ENCODE peak calls at places on chromosomes 6 and 20, in seven cellular contexts. N is PC-9, C is A549, O is kidney, P is MM.1S, B is fibroblast of pulmonary artery, M is sigmoid colon. H is an unnamed sample.

GRCh38 chr6:37536462-37537225 is 37.0 kb upstream of the CCDC167 start:
- DNase-seq in C (no peak), B (no peak), O (no peak), M (no peak), N (no peak), P (no peak), H (no peak)

GRCh38 chr20:50528804-50529351 is 18.7 kb downstream of the PTPN1 start:
- DNase-seq in M (no peak), P (no peak), C (no peak), B (peak), N (no peak), O (no peak), H (no peak)

GRCh38 chr20:54566224-54566750 is 90.9 kb downstream of the DOK5 start:
- DNase-seq in B (no peak), P (no peak), N (no peak), M (no peak), C (no peak), O (no peak), H (no peak)

GRCh38 chr6:147675281-147675680 is 166.8 kb downstream of the SAMD5 start:
- DNase-seq in M (no peak), B (peak), O (no peak), P (no peak), N (no peak), C (no peak), H (no peak)

GRCh38 chr6:170097505-170098427 is 193.1 kb downstream of the DLL1 start:
- DNase-seq in N (no peak), B (no peak), O (peak), C (no peak), M (peak), P (no peak), H (no peak)

GRCh38 chr6:113610377-113610988 is 246.7 kb upstream of the MARCKS start:
- DNase-seq in C (no peak), N (no peak), M (no peak), P (no peak), B (no peak), O (no peak), H (no peak)

GRCh38 chr6:68333444-68333843 is 301.6 kb upstream of the ADGRB3 start:
- DNase-seq in P (no peak), O (no peak), C (no peak), N (no peak), B (no peak), M (no peak), H (no peak)

GRCh38 chr20:51220293-51220706 is 197.4 kb upstream of the KCNG1 start:
- DNase-seq in M (no peak), C (peak), B (peak), P (no peak), O (no peak), N (peak), H (no peak)

GRCh38 chr6:145272246-145272645 is 463.1 kb downstream of the EPM2A start:
- DNase-seq in O (no peak), N (no peak), P (no peak), B (no peak), C (no peak), M (no peak), H (no peak)

GRCh38 chr6:14265049-14266021 is 147.8 kb downstream of the CD83 start:
- DNase-seq in B (no peak), O (no peak), P (no peak), M (no peak), C (no peak), N (no peak), H (no peak)
- TF ChIP-seq CTCF in B (no peak), O (no peak), P (no peak), M (no peak), C (no peak), N (no peak), H (no peak)

GRCh38 chr20:11008444-11008843 is 334.6 kb upstream of the JAG1 start:
- DNase-seq in M (no peak), N (no peak), C (no peak), P (no peak), O (no peak), B (no peak), H (no peak)

GRCh38 chr20:11001767-11002540 is 328.2 kb upstream of the JAG1 start:
- DNase-seq in O (peak), B (peak), P (no peak), C (peak), N (peak), M (no peak), H (no peak)

GRCh38 chr20:10998476-10998875 is 324.7 kb upstream of the JAG1 start:
- DNase-seq in B (no peak), O (no peak), N (no peak), C (no peak), P (no peak), M (no peak), H (no peak)

GRCh38 chr20:11000416-11000815 is 326.6 kb upstream of the JAG1 start:
- DNase-seq in B (no peak), P (no peak), C (no peak), M (no peak), N (no peak), O (no peak), H (no peak)

DNA sequence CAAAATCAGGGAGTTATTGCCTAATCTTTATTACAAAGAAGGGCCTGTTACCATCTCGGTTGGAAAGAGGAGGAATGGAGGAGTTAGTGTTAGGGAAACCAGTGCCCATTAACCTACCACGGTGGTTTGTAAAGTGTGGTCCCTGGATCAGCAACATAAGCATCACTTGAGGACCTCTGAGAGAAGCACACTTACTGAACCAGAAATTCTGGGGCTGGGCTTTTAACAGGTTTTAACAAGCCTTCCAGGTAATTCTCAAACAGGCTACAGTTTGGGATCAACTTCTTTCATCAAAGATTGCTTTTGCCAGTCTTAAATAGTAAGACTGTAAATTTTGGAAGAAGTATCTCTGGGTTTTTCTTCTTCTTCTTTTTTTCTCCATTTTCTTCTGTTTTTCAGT is 329.5 kb upstream of the JAG1 start:
- DNase-seq in O (no peak), C (no peak), P (no peak), N (no peak), B (no peak), M (no peak), H (no peak)
- H3K4me3 ChIP-seq in O (no peak), C (no peak), P (no peak), N (no peak), B (no peak), M (no peak), H (no peak)

DNA sequence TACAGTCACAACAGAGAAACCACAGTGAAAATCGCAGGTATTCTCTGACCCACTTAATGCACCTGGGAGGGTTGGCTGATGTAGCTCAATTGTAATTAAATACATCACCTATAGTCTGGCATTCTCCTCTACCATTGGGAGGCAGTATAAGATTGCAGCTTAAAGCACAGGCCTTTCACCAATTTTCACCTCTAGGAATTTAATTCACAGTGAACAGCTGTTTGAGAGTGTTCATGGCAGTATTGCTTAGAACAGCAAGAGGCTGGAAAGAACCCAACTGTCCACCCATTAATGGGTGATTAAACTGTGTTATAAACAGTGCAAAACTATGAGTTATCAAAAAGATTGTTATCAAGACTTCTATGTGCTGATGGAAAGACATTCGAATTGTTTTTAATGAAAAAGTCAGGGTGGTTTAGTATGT is 2.0 kb downstream of the EDEM2 start:
- DNase-seq in N (peak), C (peak), P (peak), B (peak), M (no peak), O (no peak), H (no peak)
- TF ChIP-seq CTCF in N (peak), C (peak), P (peak), B (peak), M (peak), O (peak), H (peak)

DNA sequence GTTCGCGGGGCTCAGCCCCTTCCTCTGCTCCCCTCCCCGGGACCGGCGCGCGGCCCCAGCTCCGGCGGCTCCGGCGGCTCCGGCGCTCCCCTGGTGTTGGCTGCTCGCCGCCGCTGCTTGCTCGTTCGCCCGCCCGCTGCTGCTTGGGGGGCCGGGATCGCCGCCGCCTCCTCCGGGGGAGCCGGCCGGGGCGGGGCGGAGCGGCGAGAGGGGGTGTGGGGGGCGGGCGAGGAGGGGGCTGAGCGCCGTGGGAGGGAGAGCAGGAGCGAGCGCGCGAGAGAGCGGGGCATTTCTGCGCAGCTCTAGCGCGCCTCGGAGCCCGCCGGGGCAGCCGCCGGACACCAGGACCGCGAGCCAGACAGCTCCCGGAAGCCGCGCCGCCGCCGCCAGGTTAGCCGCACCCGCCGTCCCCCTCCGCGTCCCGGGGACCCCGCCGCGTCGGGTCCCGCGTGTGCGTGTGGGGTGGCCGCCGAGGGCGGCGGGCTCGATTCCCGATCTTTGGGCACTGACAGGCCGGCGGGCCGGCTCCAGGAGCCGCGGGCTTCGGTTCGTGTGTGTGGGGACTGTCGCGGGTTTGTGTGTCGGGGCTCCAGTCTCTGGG is 62.0 kb upstream of the EPB41L1 start:
- DNase-seq in O (peak), M (no peak), C (peak), N (peak), B (no peak), P (no peak), H (no peak)
- H3K4me3 ChIP-seq in O (peak), M (peak), C (peak), N (peak), B (peak), P (peak), H (peak)

GRCh38 chr6:141354191-141354950 is 778.4 kb upstream of the GJE1 start:
- DNase-seq in M (no peak), B (no peak), O (no peak), P (no peak), C (no peak), N (no peak), H (no peak)
- TF ChIP-seq CTCF in M (no peak), B (no peak), O (peak), P (no peak), C (no peak), N (no peak), H (no peak)

H was measured in GM12864.